ENCODE peak calls at places on chromosome 18, in five cellular contexts. V, T, U, X and G are unnamed samples.

GRCh38 chr18:68215931-68216330 is 499.0 kb downstream of the TMX3 start:
- DNase-seq in V (no peak), T (peak), U (no peak), X (peak), G (no peak)

GRCh38 chr18:32160547-32160946 is 29.3 kb upstream of the MEP1B start:
- DNase-seq in V (no peak), T (no peak), U (peak), X (no peak), G (no peak)

GRCh38 chr18:28961669-28962228 is 784.8 kb upstream of the CDH2 start:
- DNase-seq in V (no peak), T (no peak), U (peak), X (peak), G (no peak)

GRCh38 chr18:78986018-78986481 is 6.4 kb downstream of the SALL3 start:
- DNase-seq in V (no peak), T (peak), U (peak), X (no peak), G (no peak)

GRCh38 chr18:63832470-63832869 is 55.0 kb upstream of the SERPINB2 start:
- DNase-seq in V (no peak), T (peak), U (no peak), X (no peak), G (no peak)

GRCh38 chr18:77344777-77345507 is 95.3 kb downstream of the GALR1 start:
- DNase-seq in V (no peak), T (no peak), U (no peak), X (no peak), G (no peak)

GRCh38 chr18:58140366-58141325 is 96.6 kb downstream of the NEDD4L start:
- DNase-seq in V (no peak), T (no peak), U (peak), X (no peak), G (no peak)

GRCh38 chr18:39753178-39753577 is 2187.6 kb upstream of the CELF4 start:
- DNase-seq in V (no peak), T (no peak), U (no peak), X (no peak), G (no peak)

GRCh38 chr18:45932708-45933107 is 34.4 kb downstream of the EPG5 start:
- DNase-seq in V (no peak), T (no peak), U (no peak), X (no peak), G (no peak)

GRCh38 chr18:79476031-79476917 is 80.5 kb downstream of the NFATC1 start:
- DNase-seq in V (no peak), T (no peak), U (no peak), X (no peak), G (no peak)

GRCh38 chr18:31555971-31556747 is 35.5 kb upstream of the TTR start:
- DNase-seq in V (peak), T (peak), U (peak), X (peak), G (no peak)

GRCh38 chr18:80126797-80127196 is 17.7 kb downstream of the ADNP2 start:
- DNase-seq in V (no peak), T (no peak), U (no peak), X (no peak), G (no peak)

GRCh38 chr18:79922971-79923411 is 28.5 kb downstream of the SLC66A2 start:
- DNase-seq in V (no peak), T (no peak), U (no peak), X (no peak), G (no peak)

GRCh38 chr18:29651121-29651675 is 1391.3 kb downstream of the DSC3 start:
- DNase-seq in V (no peak), T (peak), U (no peak), X (peak), G (no peak)

GRCh38 chr18:27057459-27058302 is 127.4 kb downstream of the CHST9 start:
- DNase-seq in V (no peak), T (no peak), U (no peak), X (no peak), G (no peak)

GRCh38 chr18:55400590-55401274 is 187.3 kb downstream of the TCF4 start:
- DNase-seq in V (no peak), T (peak), U (no peak), X (peak), G (no peak)

GRCh38 chr18:28855989-28856388 is 679.1 kb upstream of the CDH2 start:
- DNase-seq in V (no peak), T (no peak), U (peak), X (no peak), G (no peak)

GRCh38 chr18:11859903-11860407 is 8.7 kb downstream of the CHMP1B start:
- DNase-seq in V (no peak), T (peak), U (peak), X (peak), G (no peak)

GRCh38 chr18:31364190-31364589 is 12.4 kb upstream of the DSG4 start:
- DNase-seq in V (no peak), T (no peak), U (no peak), X (no peak), G (no peak)

GRCh38 chr18:74299746-74300145 is 8.0 kb upstream of the CYB5A start:
- DNase-seq in V (no peak), T (peak), U (no peak), X (peak), G (no peak)

GRCh38 chr18:57901819-57902600 is 98.9 kb upstream of the ATP8B1 start:
- DNase-seq in V (no peak), T (no peak), U (peak), X (peak), G (no peak)

GRCh38 chr18:34576622-34577021 is 133.5 kb upstream of the DTNA start:
- DNase-seq in V (no peak), T (no peak), U (no peak), X (no peak), G (no peak)

GRCh38 chr18:63236417-63236816 is 83.2 kb downstream of the BCL2 start:
- DNase-seq in V (no peak), T (no peak), U (no peak), X (no peak), G (no peak)

GRCh38 chr18:9348766-9349165 is 14.2 kb downstream of the TWSG1 start:
- DNase-seq in V (no peak), T (peak), U (no peak), X (peak), G (no peak)

GRCh38 chr18:73980289-73980979 is 167.2 kb downstream of the FBXO15 start:
- DNase-seq in V (no peak), T (no peak), U (peak), X (peak), G (no peak)

GRCh38 chr18:61898576-61899205 is 5.9 kb upstream of the RNF152 start:
- DNase-seq in V (no peak), T (no peak), U (peak), X (no peak), G (no peak)

GRCh38 chr18:6683112-6683876 is 46.2 kb upstream of the ARHGAP28 start:
- DNase-seq in V (no peak), T (no peak), U (no peak), X (no peak), G (no peak)

GRCh38 chr18:23992119-23992940 is 22.2 kb upstream of the TTC39C start:
- DNase-seq in V (no peak), T (peak), U (peak), X (peak), G (peak)

GRCh38 chr18:56709463-56709862 is 58.3 kb downstream of the WDR7 start:
- DNase-seq in V (no peak), T (peak), U (peak), X (peak), G (peak)

GRCh38 chr18:79069792-79070151 is 578 bp downstream of the ATP9B start:
- DNase-seq in V (no peak), T (no peak), U (no peak), X (no peak), G (no peak)

GRCh38 chr18:76908277-76908676 is 85.9 kb downstream of the ZNF236 start:
- DNase-seq in V (no peak), T (no peak), U (no peak), X (no peak), G (no peak)

GRCh38 chr18:23191952-23192662 is 56.8 kb downstream of the CABLES1 start:
- DNase-seq in V (no peak), T (peak), U (no peak), X (peak), G (no peak)

GRCh38 chr18:70411307-70411706 is 122.5 kb downstream of the SOCS6 start:
- DNase-seq in V (no peak), T (no peak), U (no peak), X (no peak), G (no peak)

GRCh38 chr18:70295633-70296188 is 6.9 kb downstream of the SOCS6 start:
- DNase-seq in V (no peak), T (no peak), U (no peak), X (no peak), G (no peak)

DNA sequence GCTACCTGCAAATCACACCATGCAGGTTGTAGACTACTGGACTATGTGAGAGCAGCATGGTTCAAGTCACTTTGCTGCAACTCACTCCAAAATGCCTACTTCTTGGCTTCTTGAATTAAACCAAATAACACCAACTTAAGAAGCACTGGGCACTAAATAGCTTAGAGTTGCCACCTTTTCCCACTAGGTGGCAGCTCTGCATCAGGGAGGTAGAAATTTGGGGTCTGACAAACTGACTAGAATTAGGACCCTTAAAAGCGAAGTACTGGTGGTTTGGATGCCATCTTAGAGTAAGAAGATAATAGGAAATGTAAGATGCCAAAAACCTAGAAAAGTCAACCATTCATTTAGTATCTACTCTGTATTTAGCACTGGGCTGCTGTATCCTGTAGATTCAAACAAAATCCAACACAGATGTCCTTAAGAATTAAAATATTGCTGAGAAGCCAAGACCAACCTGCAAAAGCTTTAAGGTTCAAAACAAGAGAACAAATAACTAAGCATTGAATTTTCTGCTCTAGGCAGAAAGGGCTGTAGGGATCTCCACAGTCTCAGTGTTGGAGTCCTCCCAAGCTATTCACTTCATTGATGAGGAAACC is 65.5 kb downstream of the CCBE1 start:
- DNase-seq in V (no peak), T (no peak), U (peak), X (peak), G (no peak)
- TF ChIP-seq CTCF in V (peak), T (peak), U (peak), X (peak), G (no peak)

GRCh38 chr18:25724997-25725396 is 365.4 kb downstream of the SS18 start:
- DNase-seq in V (no peak), T (peak), U (no peak), X (no peak), G (no peak)

GRCh38 chr18:25724121-25724520 is 366.3 kb downstream of the SS18 start:
- DNase-seq in V (no peak), T (no peak), U (no peak), X (no peak), G (no peak)

GRCh38 chr18:25727281-25727680 is 363.1 kb downstream of the SS18 start:
- DNase-seq in V (no peak), T (no peak), U (no peak), X (no peak), G (no peak)

GRCh38 chr18:25725461-25725860 is 365.0 kb downstream of the SS18 start:
- DNase-seq in V (no peak), T (no peak), U (no peak), X (no peak), G (no peak)

GRCh38 chr18:25726278-25726677 is 364.1 kb downstream of the SS18 start:
- DNase-seq in V (no peak), T (peak), U (no peak), X (no peak), G (no peak)
- TF ChIP-seq CTCF in V (no peak), T (no peak), U (no peak), X (no peak), G (no peak)

DNA sequence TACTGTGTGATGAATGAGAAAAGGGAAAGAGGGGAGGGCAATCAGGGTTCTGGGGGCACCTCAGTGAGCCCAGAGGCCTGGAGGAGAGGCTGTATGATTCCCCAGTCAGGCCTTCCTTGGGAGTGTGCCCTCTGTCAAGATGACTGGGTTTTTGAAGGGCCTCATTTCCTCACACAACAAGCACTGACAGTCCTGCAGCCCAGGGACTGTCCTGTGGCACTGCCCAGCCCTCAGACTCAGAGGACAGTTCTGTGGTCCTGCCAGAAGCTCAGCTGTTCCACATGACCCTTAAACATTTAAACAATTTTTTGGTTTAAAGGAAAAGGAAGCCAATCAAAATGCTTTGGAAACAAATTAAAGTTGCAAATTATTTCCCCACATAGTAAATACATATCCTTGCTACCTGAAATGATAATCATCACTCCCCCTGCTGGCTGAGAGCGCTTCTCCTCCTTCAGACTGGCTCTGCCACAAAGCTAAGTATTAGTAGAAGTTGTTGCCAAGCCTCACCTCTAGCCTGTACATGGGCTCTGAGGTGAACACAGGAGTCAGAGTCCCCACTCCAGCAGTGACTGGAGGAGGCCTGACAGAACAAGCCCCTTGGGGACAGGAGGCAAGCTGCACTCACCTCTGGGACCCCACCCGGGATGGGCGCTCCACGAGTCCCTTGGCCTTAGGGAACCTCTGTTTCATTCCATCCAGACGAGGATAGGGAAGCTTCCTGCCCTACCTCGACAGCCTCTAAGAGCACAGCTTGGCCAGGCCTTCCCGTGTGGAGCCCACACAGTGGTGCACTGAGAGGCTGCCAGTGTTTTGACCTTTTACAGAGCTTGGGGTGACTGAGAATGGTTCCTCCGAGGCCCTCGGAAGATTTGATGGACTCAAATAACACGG is 91.2 kb upstream of the SMAD7 start:
- DNase-seq in V (no peak), T (peak), U (peak), X (peak), G (peak)
- TF ChIP-seq CTCF in V (peak), T (peak), U (peak), X (peak), G (peak)

DNA sequence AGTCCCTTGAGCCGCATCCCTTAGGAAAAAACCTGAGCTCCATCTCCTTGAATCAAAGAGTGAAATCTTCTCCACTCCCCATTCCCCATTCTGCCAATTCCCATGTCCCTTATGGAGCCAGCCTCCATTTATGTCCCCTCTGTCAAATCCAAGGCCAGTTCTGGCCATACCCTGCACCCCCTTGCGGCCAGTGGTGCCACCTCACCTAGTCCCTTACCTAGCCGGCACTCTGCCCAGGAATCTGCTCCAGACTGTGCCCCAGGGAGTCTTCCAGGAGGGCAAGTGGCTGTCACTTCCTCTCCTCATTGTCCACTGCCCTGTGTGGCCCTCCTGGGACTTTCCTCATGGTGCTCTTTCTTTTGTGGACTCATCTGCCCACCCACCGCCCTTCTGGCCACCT is 195.4 kb upstream of the RMP24 start:
- DNase-seq in V (no peak), T (no peak), U (peak), X (no peak), G (no peak)
- TF ChIP-seq CTCF in V (no peak), T (no peak), U (no peak), X (no peak), G (no peak)